ENCODE peak calls at places on chromosome 21, in five cellular contexts. One of them, this sample, is unnamed.

GRCh38 chr21:34603002-34603709 is 11.8 kb downstream of the RCAN1 start:
- DNase-seq in left lung: peak; percentile 96
- DNase-seq in K562: peak; percentile 63
- DNase-seq in AG04450: peak; percentile 46
- DNase-seq in uterus: peak; percentile 65
- DNase-seq in this sample: peak; percentile 82

GRCh38 chr21:36454079-36454478 is 25.8 kb downstream of the CLDN14 start:
- DNase-seq in left lung: no peak
- DNase-seq in K562: no peak
- DNase-seq in AG04450: no peak
- DNase-seq in uterus: no peak
- DNase-seq in this sample: no peak

GRCh38 chr21:37005548-37006242 is 807 bp upstream of the RIPPLY3 start:
- DNase-seq in left lung: no peak
- DNase-seq in K562: no peak
- DNase-seq in AG04450: no peak
- DNase-seq in uterus: no peak
- DNase-seq in this sample: no peak

GRCh38 chr21:15422761-15423160 is 307.0 kb upstream of the USP25 start:
- DNase-seq in left lung: no peak
- DNase-seq in K562: no peak
- DNase-seq in AG04450: no peak
- DNase-seq in uterus: no peak
- DNase-seq in this sample: no peak

GRCh38 chr21:32597205-32597604 is 11.9 kb upstream of the TCP10L start:
- DNase-seq in left lung: no peak
- DNase-seq in K562: no peak
- DNase-seq in AG04450: peak; percentile 47
- DNase-seq in uterus: no peak
- DNase-seq in this sample: no peak

GRCh38 chr21:29194847-29195246 is 64.4 kb downstream of the MAP3K7CL start:
- DNase-seq in left lung: no peak
- DNase-seq in K562: no peak
- DNase-seq in AG04450: no peak
- DNase-seq in uterus: no peak
- DNase-seq in this sample: no peak

GRCh38 chr21:44895859-44896258 is 22.4 kb upstream of the PTTG1IP start:
- DNase-seq in left lung: peak; percentile 48
- DNase-seq in K562: no peak
- DNase-seq in AG04450: no peak
- DNase-seq in uterus: no peak
- DNase-seq in this sample: peak; percentile 9

GRCh38 chr21:33540711-33541104 is 1.2 kb downstream of the GART start:
- DNase-seq in left lung: no peak
- DNase-seq in K562: no peak
- DNase-seq in AG04450: no peak
- DNase-seq in uterus: no peak
- DNase-seq in this sample: no peak

GRCh38 chr21:42161957-42162681 is 56.8 kb upstream of the ABCG1 start:
- DNase-seq in left lung: no peak
- DNase-seq in K562: no peak
- DNase-seq in AG04450: no peak
- DNase-seq in uterus: no peak
- DNase-seq in this sample: no peak

GRCh38 chr21:45573452-45574035 is 31.3 kb upstream of the SLC19A1 start:
- DNase-seq in left lung: no peak
- DNase-seq in K562: no peak
- DNase-seq in AG04450: no peak
- DNase-seq in uterus: no peak
- DNase-seq in this sample: no peak

GRCh38 chr21:41564871-41565281 is 56.9 kb upstream of the TMPRSS2 start:
- DNase-seq in left lung: no peak
- DNase-seq in K562: no peak
- DNase-seq in AG04450: no peak
- DNase-seq in uterus: no peak
- DNase-seq in this sample: no peak

GRCh38 chr21:25967566-25968438 is 202.8 kb downstream of the APP start:
- DNase-seq in left lung: no peak
- DNase-seq in K562: no peak
- DNase-seq in AG04450: no peak
- DNase-seq in uterus: no peak
- DNase-seq in this sample: no peak

GRCh38 chr21:34574984-34575529 is 39.9 kb downstream of the RCAN1 start:
- DNase-seq in left lung: no peak
- DNase-seq in K562: no peak
- DNase-seq in AG04450: no peak
- DNase-seq in uterus: no peak
- DNase-seq in this sample: no peak

GRCh38 chr21:45313015-45313414 is 25.3 kb upstream of the POFUT2 start:
- DNase-seq in left lung: no peak
- DNase-seq in K562: no peak
- DNase-seq in AG04450: no peak
- DNase-seq in uterus: no peak
- DNase-seq in this sample: peak; percentile 12

GRCh38 chr21:32878654-32879053 is 107.1 kb upstream of the PAXBP1 start:
- DNase-seq in left lung: no peak
- DNase-seq in K562: no peak
- DNase-seq in AG04450: no peak
- DNase-seq in uterus: no peak
- DNase-seq in this sample: no peak

GRCh38 chr21:28615276-28615675 is 377.4 kb downstream of the LTN1 start:
- DNase-seq in left lung: no peak
- DNase-seq in K562: no peak
- DNase-seq in AG04450: no peak
- DNase-seq in uterus: no peak
- DNase-seq in this sample: no peak

GRCh38 chr21:35933466-35933865 is 126.9 kb downstream of the SETD4 start:
- DNase-seq in left lung: no peak
- DNase-seq in K562: no peak
- DNase-seq in AG04450: no peak
- DNase-seq in uterus: peak; percentile 80
- DNase-seq in this sample: peak; percentile 43

GRCh38 chr21:46401186-46401910 is 57.3 kb upstream of the DIP2A start:
- DNase-seq in left lung: peak; percentile 37
- DNase-seq in K562: no peak
- DNase-seq in AG04450: no peak
- DNase-seq in uterus: no peak
- DNase-seq in this sample: no peak

DNA sequence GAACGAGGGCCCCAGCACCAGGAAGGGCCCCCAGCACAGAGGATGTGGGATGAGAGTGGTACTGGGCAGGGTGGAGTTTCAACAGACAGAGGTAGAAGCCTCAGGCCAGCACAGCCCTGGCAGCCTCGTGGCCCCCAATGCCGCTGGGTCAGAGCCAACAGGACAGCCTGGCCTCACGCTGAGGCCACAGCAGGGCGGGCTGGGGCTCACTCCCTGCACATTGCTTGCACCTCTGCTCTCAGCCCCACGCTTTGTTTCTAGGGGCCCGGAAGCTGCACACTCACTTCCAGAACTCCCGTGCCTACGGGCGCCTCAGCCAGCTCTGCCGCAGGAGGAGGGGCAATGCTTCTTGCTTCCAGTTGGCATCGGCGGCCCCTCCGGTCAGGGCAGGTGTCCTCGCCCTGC is 72.9 kb downstream of the SIK1 start:
- DNase-seq in left lung: no peak
- DNase-seq in K562: no peak
- DNase-seq in AG04450: no peak
- DNase-seq in uterus: no peak
- DNase-seq in this sample: no peak
- H3K27ac ChIP-seq in left lung: no peak overlapping the region
- H3K27ac ChIP-seq in K562: no peak overlapping the region
- H3K27ac ChIP-seq in AG04450: no peak overlapping the region
- H3K27ac ChIP-seq in uterus: no peak overlapping the region
- H3K27ac ChIP-seq in this sample: no peak overlapping the region

GRCh38 chr21:17644186-17644585 is 31.5 kb upstream of the BTG3 start:
- DNase-seq in left lung: no peak
- DNase-seq in K562: no peak
- DNase-seq in AG04450: no peak
- DNase-seq in uterus: no peak
- DNase-seq in this sample: no peak
- H3K4me3 ChIP-seq in left lung: no peak overlapping the region
- H3K4me3 ChIP-seq in K562: no peak overlapping the region
- H3K4me3 ChIP-seq in AG04450: no peak overlapping the region
- H3K4me3 ChIP-seq in uterus: no peak overlapping the region
- H3K4me3 ChIP-seq in this sample: no peak overlapping the region

DNA sequence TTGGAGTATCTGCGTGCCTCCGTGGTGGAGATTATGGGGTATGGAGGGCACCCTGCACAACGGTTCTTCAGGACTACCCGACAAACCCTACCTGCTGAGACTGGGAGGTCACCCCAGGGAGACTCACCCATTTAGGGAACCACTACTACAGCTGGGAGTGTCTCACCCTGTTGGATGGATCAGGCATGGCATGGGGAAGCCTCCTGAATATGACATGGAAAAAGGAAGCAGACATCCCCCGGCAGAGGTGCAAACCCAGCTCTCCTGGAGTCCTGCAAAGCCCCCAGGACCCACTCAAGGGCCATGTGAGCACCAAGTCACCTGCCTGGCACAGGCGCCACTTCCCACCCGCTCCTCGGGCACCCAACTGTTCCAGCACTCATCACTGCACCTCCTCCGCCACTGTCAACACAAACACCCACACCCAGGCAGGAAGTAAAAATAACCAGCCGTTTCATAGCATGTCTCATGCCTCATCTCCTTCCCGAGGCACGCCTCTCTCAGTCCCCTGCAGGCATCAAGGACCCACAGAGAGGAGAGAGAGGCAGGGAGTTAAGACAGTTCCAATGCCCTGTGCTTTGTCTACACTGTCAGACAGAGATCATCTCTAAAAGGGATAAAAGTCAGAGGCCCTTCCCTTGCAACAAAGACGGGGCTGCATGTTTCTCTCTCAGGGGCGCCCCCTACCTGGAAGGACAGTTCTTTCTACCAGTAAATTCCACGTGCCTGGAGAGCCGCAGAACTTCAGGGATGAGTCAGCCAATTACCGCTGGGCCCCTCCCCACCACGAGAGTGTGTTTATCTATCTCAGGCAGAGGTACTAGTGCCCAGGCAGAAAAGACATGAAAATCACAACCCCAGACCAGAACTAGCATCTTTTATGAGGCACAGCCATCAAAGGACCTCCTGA is 150.1 kb upstream of the SOD1 start:
- DNase-seq in left lung: no peak
- DNase-seq in K562: peak; percentile 72
- DNase-seq in AG04450: no peak
- DNase-seq in uterus: no peak
- DNase-seq in this sample: no peak
- TF ChIP-seq CTCF in left lung: no peak
- TF ChIP-seq CTCF in K562: peak; percentile 71
- TF ChIP-seq CTCF in AG04450: no peak
- TF ChIP-seq CTCF in uterus: no peak
- TF ChIP-seq CTCF in this sample: no peak

GRCh38 chr21:39467746-39468145 is 16.0 kb downstream of the SH3BGR start:
- DNase-seq in left lung: no peak
- DNase-seq in K562: no peak
- DNase-seq in AG04450: no peak
- DNase-seq in uterus: no peak
- DNase-seq in this sample: no peak
- H3K27ac ChIP-seq in left lung: no peak overlapping the region
- H3K27ac ChIP-seq in K562: no peak overlapping the region
- H3K27ac ChIP-seq in AG04450: no peak overlapping the region
- H3K27ac ChIP-seq in uterus: no peak overlapping the region
- H3K27ac ChIP-seq in this sample: no peak overlapping the region